ENCODE peak calls at places on chromosomes 3 and 15, in seven cellular contexts. V is GM13977, S is AG09309, Z is lung, Q is endothelial cell, J is body of pancreas, O is cardiac fibroblast. W is an unnamed sample.

GRCh38 chr15:31372635-31373091 is 46.0 kb downstream of the KLF13 start:
- DNase-seq in V (no peak), S (peak; percentile 51), Z (no peak), Q (peak; percentile 48), J (peak; percentile 53), O (peak; percentile 90), W (peak; percentile 53)

GRCh38 chr15:51191072-51191665 is 96.5 kb upstream of the TNFAIP8L3 start:
- DNase-seq in V (no peak), S (no peak), Z (no peak), Q (no peak), J (no peak), O (no peak), W (no peak)

GRCh38 chr15:63169796-63170195 is 12.5 kb upstream of the RPS27L start:
- DNase-seq in V (no peak), S (no peak), Z (no peak), Q (no peak), J (no peak), O (no peak), W (no peak)

GRCh38 chr3:126538316-126538715 is 14.4 kb downstream of the CHST13 start:
- DNase-seq in V (no peak), S (no peak), Z (no peak), Q (no peak), J (no peak), O (no peak), W (no peak)

GRCh38 chr3:197302696-197303341 is 4.4 kb upstream of the DLG1 start:
- DNase-seq in V (no peak), S (peak; percentile 60), Z (no peak), Q (no peak), J (no peak), O (peak; percentile 56), W (no peak)

GRCh38 chr3:62558549-62559112 is 185.3 kb upstream of the FEZF2 start:
- DNase-seq in V (peak; percentile 23), S (no peak), Z (no peak), Q (peak; percentile 49), J (no peak), O (peak; percentile 39), W (no peak)

GRCh38 chr15:47507221-47507985 is 209.9 kb upstream of the SEMA6D start:
- DNase-seq in V (no peak), S (no peak), Z (no peak), Q (no peak), J (no peak), O (no peak), W (no peak)

GRCh38 chr15:44713006-44713966 is 2.0 kb downstream of the B2M start:
- DNase-seq in V (no peak), S (no peak), Z (no peak), Q (no peak), J (no peak), O (peak; percentile 49), W (no peak)

GRCh38 chr3:28840976-28841376 is 439.9 kb upstream of the RBMS3 start:
- DNase-seq in V (peak; percentile 7), S (no peak), Z (no peak), Q (no peak), J (no peak), O (no peak), W (no peak)

GRCh38 chr3:67521053-67521646 is 133.3 kb downstream of the SUCLG2 start:
- DNase-seq in V (peak; percentile 15), S (no peak), Z (no peak), Q (no peak), J (no peak), O (no peak), W (no peak)

GRCh38 chr3:126266291-126266840 is 86.0 kb upstream of the ALDH1L1 start:
- DNase-seq in V (no peak), S (no peak), Z (peak; percentile 61), Q (no peak), J (peak; percentile 70), O (peak; percentile 61), W (no peak)

GRCh38 chr3:16487506-16488175 is 25.9 kb downstream of the RFTN1 start:
- DNase-seq in V (no peak), S (no peak), Z (no peak), Q (no peak), J (no peak), O (no peak), W (no peak)

GRCh38 chr3:12579919-12580318 is 23.0 kb downstream of the MKRN2 start:
- DNase-seq in V (no peak), S (no peak), Z (no peak), Q (no peak), J (no peak), O (peak; percentile 35), W (no peak)

GRCh38 chr3:12579456-12579855 is 22.6 kb downstream of the MKRN2 start:
- DNase-seq in V (no peak), S (no peak), Z (no peak), Q (no peak), J (no peak), O (no peak), W (no peak)

GRCh38 chr3:12582730-12583129 is 25.8 kb downstream of the MKRN2 start:
- DNase-seq in V (no peak), S (no peak), Z (no peak), Q (no peak), J (no peak), O (no peak), W (no peak)

GRCh38 chr3:12577379-12577778 is 20.5 kb downstream of the MKRN2 start:
- DNase-seq in V (no peak), S (no peak), Z (no peak), Q (no peak), J (no peak), O (no peak), W (no peak)

DNA sequence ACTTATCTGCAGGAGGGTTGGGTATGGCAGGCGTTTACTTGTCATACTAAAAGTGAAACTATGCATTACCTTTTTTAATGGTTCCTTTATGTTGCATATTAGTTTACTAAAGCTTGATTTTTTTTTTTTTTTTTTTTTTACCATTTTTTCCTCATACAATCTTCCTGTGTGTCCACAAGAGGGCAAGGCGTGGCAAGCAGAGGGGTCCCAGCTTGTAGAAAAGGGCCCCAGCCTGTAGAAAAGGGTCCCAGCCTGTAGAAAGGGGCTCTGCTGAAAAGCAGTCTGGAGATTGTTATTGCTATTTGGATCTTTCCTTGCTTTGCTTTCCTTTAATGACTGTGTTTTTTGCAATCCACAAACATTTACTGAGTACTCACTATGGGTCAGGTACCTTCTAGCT is 21.9 kb downstream of the MKRN2 start:
- DNase-seq in V (no peak), S (no peak), Z (no peak), Q (no peak), J (no peak), O (no peak), W (no peak)
- TF ChIP-seq CTCF in V (no peak), S (peak; percentile 25), Z (no peak), Q (no peak), J (no peak), O (peak; percentile 25), W (peak; percentile 27)

GRCh38 chr3:165082632-165083031 is 4.3 kb upstream of the SI start:
- DNase-seq in V (no peak), S (no peak), Z (no peak), Q (no peak), J (no peak), O (no peak), W (no peak)

GRCh38 chr3:165081183-165081582 is 2.9 kb upstream of the SI start:
- DNase-seq in V (no peak), S (no peak), Z (no peak), Q (no peak), J (no peak), O (no peak), W (no peak)

GRCh38 chr3:165075695-165076094 is 2.6 kb downstream of the SI start:
- DNase-seq in V (no peak), S (no peak), Z (no peak), Q (no peak), J (no peak), O (no peak), W (no peak)

GRCh38 chr3:165078293-165078692 is at the start of gene SI:
- DNase-seq in V (no peak), S (no peak), Z (no peak), Q (no peak), J (no peak), O (no peak), W (no peak)
- TF ChIP-seq CTCF in V (no peak), S (no peak), Z (no peak), Q (no peak), J (no peak), O (no peak), W (no peak)

GRCh38 chr3:25830373-25831305 is 40.7 kb downstream of the OXSM start:
- DNase-seq in V (no peak), S (no peak), Z (no peak), Q (no peak), J (no peak), O (no peak), W (no peak)

GRCh38 chr3:25834346-25834745 is 44.5 kb downstream of the OXSM start:
- DNase-seq in V (no peak), S (no peak), Z (no peak), Q (no peak), J (no peak), O (no peak), W (no peak)

GRCh38 chr3:25836579-25836978 is 46.7 kb downstream of the OXSM start:
- DNase-seq in V (no peak), S (no peak), Z (no peak), Q (no peak), J (no peak), O (no peak), W (no peak)

GRCh38 chr3:25826510-25826909 is 36.6 kb downstream of the OXSM start:
- DNase-seq in V (no peak), S (no peak), Z (no peak), Q (peak; percentile 8), J (no peak), O (no peak), W (no peak)

DNA sequence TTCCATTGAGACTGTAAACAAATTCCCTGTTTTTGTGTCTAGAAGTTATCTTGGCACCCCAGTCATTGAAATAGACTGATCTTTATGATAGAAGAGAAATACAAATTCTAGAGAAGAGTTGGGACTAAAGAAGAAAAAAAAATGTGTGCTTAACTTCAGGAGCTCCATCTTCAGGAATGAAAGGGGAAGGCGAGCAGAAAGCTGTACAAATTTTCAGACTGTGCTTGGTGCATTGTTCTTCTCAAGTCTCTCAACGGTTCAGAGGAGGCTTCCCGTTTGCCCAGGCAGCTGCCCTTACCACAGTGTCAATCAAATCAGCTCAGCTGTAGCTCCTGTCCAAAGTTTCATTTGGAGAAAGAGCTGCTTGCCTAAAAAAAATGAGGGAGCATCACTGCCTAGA is 41.7 kb downstream of the OXSM start:
- DNase-seq in V (no peak), S (no peak), Z (no peak), Q (peak; percentile 27), J (no peak), O (peak; percentile 55), W (no peak)
- TF ChIP-seq CTCF in V (no peak), S (peak; percentile 37), Z (no peak), Q (peak; percentile 27), J (peak; percentile 8), O (peak; percentile 43), W (peak; percentile 39)

GRCh38 chr3:71078199-71078598 is 505.3 kb downstream of the FOXP1 start:
- DNase-seq in V (no peak), S (no peak), Z (no peak), Q (no peak), J (no peak), O (no peak), W (no peak)

GRCh38 chr3:71076361-71076997 is 507.0 kb downstream of the FOXP1 start:
- DNase-seq in V (no peak), S (no peak), Z (no peak), Q (no peak), J (no peak), O (peak; percentile 52), W (no peak)

GRCh38 chr3:71078723-71079525 is 504.6 kb downstream of the FOXP1 start:
- DNase-seq in V (no peak), S (no peak), Z (no peak), Q (no peak), J (no peak), O (no peak), W (no peak)

GRCh38 chr3:71075481-71075880 is 508.0 kb downstream of the FOXP1 start:
- DNase-seq in V (no peak), S (no peak), Z (no peak), Q (no peak), J (no peak), O (no peak), W (no peak)

GRCh38 chr3:71077070-71077469 is 506.5 kb downstream of the FOXP1 start:
- DNase-seq in V (no peak), S (no peak), Z (no peak), Q (no peak), J (no peak), O (no peak), W (no peak)
- TF ChIP-seq CTCF in V (no peak), S (no peak), Z (no peak), Q (no peak), J (no peak), O (no peak), W (no peak)